ENCODE peak calls at places on chromosomes 2 and 18, in seven cellular contexts. Z, H, L, O, A, M and N are unnamed samples.

GRCh38 chr2:62238236-62238635 is 42.3 kb downstream of the B3GNT2 start:
- DNase-seq in Z (no peak), H (no peak), L (peak), O (no peak), A (no peak), M (no peak), N (no peak)

GRCh38 chr2:143489135-143489534 is 359.9 kb downstream of the ARHGAP15 start:
- DNase-seq in Z (no peak), H (no peak), L (no peak), O (no peak), A (no peak), M (no peak), N (no peak)

GRCh38 chr18:61998957-61999356 is 106.2 kb upstream of the RNF152 start:
- DNase-seq in Z (no peak), H (no peak), L (no peak), O (no peak), A (peak), M (no peak), N (no peak)

GRCh38 chr18:24219561-24220317 is 80.9 kb downstream of the CABYR start:
- DNase-seq in Z (no peak), H (no peak), L (no peak), O (no peak), A (no peak), M (no peak), N (no peak)

GRCh38 chr2:36433311-36434217 is 78.0 kb downstream of the CRIM1 start:
- DNase-seq in Z (no peak), H (no peak), L (no peak), O (peak), A (no peak), M (no peak), N (no peak)

GRCh38 chr2:30385327-30385726 is 61.7 kb upstream of the LCLAT1 start:
- DNase-seq in Z (no peak), H (peak), L (peak), O (no peak), A (no peak), M (no peak), N (no peak)

GRCh38 chr2:109021895-109022300 is 32.9 kb upstream of the EDAR start:
- DNase-seq in Z (no peak), H (no peak), L (no peak), O (peak), A (no peak), M (no peak), N (no peak)

GRCh38 chr2:86492057-86492456 is 50.9 kb downstream of the KDM3A start:
- DNase-seq in Z (no peak), H (no peak), L (no peak), O (peak), A (no peak), M (no peak), N (no peak)

GRCh38 chr2:222769941-222770340 is 90.9 kb upstream of the ACSL3 start:
- DNase-seq in Z (no peak), H (no peak), L (no peak), O (no peak), A (no peak), M (no peak), N (no peak)

GRCh38 chr2:196278491-196278911 is 107.1 kb upstream of the STK17B start:
- DNase-seq in Z (no peak), H (no peak), L (no peak), O (no peak), A (no peak), M (no peak), N (no peak)

GRCh38 chr2:236955675-236956618 is 129.7 kb upstream of the COPS8 start:
- DNase-seq in Z (no peak), H (peak), L (no peak), O (peak), A (no peak), M (no peak), N (no peak)

GRCh38 chr18:77635858-77636257 is 386.2 kb downstream of the GALR1 start:
- DNase-seq in Z (no peak), H (no peak), L (no peak), O (no peak), A (no peak), M (no peak), N (no peak)

GRCh38 chr18:77632738-77633137 is 383.1 kb downstream of the GALR1 start:
- DNase-seq in Z (no peak), H (no peak), L (no peak), O (no peak), A (no peak), M (no peak), N (no peak)

GRCh38 chr18:77634495-77634894 is 384.8 kb downstream of the GALR1 start:
- DNase-seq in Z (no peak), H (no peak), L (no peak), O (no peak), A (no peak), M (no peak), N (no peak)

DNA sequence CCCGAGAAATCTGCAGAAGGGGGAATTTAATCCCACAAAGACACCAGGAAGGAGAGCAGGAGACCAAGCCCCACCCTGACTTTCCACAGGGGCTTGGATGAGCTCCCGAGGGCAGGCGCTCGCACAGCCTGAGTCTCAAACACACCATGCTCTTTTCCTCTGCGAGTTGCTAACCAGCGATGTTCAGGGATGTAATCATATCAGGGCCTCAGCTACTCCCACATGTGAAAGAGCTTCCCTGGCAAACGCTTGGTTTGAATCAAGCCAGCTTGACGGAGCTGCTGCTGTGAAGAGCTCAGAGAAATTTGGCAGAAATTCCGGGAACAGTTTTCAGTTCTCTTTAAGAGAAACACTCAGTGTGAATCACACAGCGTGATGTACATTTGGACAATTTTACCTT is 385.8 kb downstream of the GALR1 start:
- DNase-seq in Z (no peak), H (no peak), L (no peak), O (no peak), A (no peak), M (no peak), N (no peak)
- H3K9ac ChIP-seq in Z (no peak), H (no peak), L (no peak), O (no peak), A (no peak), M (no peak), N (no peak)

GRCh38 chr2:136008205-136008865 is 22.9 kb upstream of the DARS1 start:
- DNase-seq in Z (no peak), H (no peak), L (no peak), O (no peak), A (no peak), M (no peak), N (no peak)
- TF ChIP-seq YY1 in Z (no peak), H (no peak), L (no peak), O (no peak), A (no peak), M (no peak), N (no peak)

DNA sequence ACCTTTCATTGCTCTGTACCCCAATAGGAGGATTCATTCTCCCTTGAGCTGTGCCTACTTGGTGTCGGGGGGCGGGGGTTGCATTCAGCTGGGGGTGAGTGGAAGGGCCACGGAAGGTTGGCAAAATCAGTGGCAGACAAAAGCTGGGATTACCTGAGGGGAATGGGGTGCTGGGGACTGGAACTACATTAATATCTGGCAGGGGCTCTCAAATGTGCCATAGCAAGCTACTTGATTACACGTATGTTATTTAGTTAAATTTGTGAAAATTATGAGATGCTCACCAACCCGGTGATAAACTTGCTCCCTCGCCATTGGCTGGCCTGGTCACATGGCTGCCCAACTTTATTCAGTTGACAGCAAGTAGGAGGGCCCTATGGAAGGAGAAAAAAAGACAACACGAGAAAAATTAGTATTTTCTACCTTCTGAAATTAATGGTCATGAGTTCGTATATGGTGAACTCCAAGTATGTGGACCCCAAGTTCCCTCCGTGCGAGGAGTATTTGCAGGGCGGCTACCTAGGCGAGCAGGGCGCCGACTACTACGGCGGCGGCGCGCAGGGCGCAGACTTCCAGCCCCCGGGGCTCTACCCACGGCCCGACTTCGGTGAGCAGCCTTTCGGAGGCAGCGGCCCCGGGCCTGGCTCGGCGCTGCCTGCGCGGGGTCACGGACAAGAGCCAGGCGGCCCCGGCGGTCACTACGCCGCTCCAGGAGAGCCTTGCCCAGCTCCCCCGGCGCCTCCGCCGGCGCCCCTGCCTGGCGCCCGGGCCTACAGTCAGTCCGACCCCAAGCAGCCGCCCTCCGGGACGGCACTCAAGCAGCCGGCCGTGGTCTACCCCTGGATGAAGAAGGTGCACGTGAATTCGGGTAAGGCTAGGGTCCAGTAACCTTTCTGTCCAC is at the start of gene HOXD4:
- DNase-seq in Z (no peak), H (no peak), L (peak), O (no peak), A (no peak), M (no peak), N (no peak)
- H3K4me3 ChIP-seq in Z (no peak), H (no peak), L (no peak), O (no peak), A (no peak), M (no peak), N (peak)

DNA sequence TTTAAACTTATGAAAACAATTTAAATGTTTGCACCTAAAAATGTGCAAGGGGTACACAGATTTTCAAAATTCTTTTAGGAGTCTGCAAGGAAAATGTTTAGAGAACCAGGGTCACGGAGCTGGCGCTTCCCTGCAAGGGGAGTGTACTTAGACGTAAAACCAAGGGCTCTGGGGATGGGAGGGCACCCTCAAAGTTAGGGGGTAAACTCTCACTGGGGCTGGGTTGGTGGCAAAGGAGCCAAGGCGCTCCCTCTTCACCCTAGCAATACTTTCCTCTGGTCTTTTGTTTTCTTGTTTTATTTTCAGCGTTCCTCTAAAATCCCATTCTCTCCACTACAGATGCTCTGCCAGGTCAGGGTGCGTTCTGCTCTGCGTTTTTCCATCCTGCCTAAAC is 20.0 kb downstream of the TMEM247 start:
- DNase-seq in Z (no peak), H (no peak), L (no peak), O (no peak), A (peak), M (no peak), N (no peak)
- H3K9ac ChIP-seq in Z (peak), H (peak), L (no peak), O (no peak), A (peak), M (peak), N (no peak)

DNA sequence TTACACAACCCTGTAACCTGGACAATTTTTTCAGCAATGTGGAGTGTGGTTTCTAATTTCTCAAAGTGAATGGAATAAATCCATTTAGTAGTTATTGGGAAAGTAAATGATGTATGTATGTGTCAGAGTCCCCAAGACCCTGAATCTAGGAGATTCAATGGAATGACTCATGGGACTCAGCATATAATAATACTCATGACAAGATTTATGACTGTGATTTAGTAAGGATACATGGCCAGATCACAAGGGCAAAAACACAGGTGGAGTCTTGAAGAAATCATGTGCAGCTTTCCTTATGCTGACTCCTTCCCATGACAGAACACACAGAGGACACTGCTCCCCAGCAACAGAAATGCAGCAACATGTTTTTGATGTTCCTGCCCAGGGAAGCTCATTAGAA is 1877.7 kb upstream of the LRRTM1 start:
- DNase-seq in Z (no peak), H (no peak), L (no peak), O (no peak), A (no peak), M (no peak), N (no peak)
- TF ChIP-seq YY1 in Z (no peak), H (no peak), L (no peak), O (no peak), A (no peak), M (no peak), N (no peak)

DNA sequence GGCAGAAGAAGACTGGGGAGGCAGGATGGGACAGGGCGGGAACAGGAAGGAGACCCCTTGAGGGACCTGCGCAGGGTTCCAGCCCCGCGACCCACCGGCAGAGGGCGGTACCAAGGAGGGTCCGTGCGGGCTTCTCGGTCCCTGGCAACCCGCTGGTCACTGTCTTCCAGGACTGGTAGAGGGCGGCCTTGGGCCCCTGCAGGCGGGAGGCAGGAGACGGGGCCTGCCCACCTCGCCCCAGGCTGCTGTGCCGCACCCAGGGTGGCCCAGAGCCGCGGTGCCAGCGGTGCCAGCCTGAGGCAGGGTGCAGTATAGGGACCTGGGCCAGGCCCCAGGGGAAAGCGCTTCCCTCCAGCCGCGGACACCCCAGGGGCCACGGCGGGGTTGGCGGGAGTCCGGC is 34.5 kb downstream of the NEURL3 start:
- DNase-seq in Z (no peak), H (peak), L (peak), O (no peak), A (peak), M (no peak), N (no peak)
- H3K4me3 ChIP-seq in Z (no peak), H (no peak), L (no peak), O (no peak), A (no peak), M (no peak), N (no peak)

GRCh38 chr2:55107428-55107827 is 57.2 kb upstream of the RTN4 start:
- DNase-seq in Z (no peak), H (no peak), L (no peak), O (no peak), A (peak), M (no peak), N (no peak)
- H3K9ac ChIP-seq in Z (no peak), H (no peak), L (no peak), O (no peak), A (peak), M (no peak), N (no peak)

DNA sequence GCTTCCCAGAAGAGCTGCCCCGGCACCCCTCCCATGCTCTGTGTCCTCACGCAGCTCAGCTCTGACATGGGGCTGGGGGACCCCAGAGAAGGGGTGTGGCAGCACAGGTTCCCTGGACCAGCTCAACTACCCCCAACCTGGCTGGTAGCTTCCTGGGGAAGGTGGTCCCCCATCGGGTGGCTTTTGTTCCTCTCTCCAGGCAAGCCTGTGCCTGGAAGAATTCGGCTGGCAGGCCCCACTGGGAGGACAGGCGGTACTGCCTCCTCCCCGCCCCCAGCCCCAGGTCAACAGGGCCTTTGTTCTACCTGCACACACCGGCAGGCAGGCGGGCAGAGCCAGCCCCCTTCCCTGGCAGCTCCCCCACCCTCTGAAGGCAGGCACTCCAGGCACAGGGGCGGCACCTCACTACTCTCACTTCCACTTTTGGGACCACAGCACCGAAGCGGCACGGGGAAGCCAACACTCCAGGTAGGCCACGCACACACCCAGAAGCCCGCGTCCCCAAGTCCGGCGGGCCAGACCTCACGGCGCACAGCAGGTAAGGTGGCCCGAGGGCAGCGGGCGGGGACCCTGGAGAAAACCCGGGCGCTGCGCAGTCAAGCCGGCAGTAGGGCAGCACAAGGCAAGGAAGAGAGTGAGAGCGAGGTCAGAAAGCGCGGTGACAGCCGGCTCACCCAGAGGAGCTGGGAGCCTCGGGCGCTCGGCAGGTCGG is 1.3 kb downstream of the HS6ST1 start:
- DNase-seq in Z (no peak), H (no peak), L (peak), O (peak), A (peak), M (peak), N (no peak)
- TF ChIP-seq YY1 in Z (no peak), H (no peak), L (no peak), O (no peak), A (no peak), M (no peak), N (no peak)

GRCh38 chr2:69831354-69831905 is 2.0 kb downstream of the GMCL1 start:
- DNase-seq in Z (no peak), H (no peak), L (no peak), O (peak), A (no peak), M (no peak), N (no peak)
- H3K4me3 ChIP-seq in Z (no peak), H (peak), L (no peak), O (peak), A (no peak), M (peak), N (no peak)

GRCh38 chr2:240448387-240449274 is 13.2 kb downstream of the GPC1 start:
- DNase-seq in Z (no peak), H (no peak), L (no peak), O (no peak), A (no peak), M (no peak), N (no peak)

GRCh38 chr2:240451791-240452470 is 16.5 kb downstream of the GPC1 start:
- DNase-seq in Z (no peak), H (no peak), L (no peak), O (no peak), A (no peak), M (no peak), N (no peak)

GRCh38 chr2:240451108-240451611 is 15.7 kb downstream of the GPC1 start:
- DNase-seq in Z (no peak), H (no peak), L (no peak), O (no peak), A (no peak), M (no peak), N (no peak)

GRCh38 chr2:240449764-240450531 is 14.5 kb downstream of the GPC1 start:
- DNase-seq in Z (no peak), H (no peak), L (no peak), O (no peak), A (no peak), M (no peak), N (no peak)

GRCh38 chr2:240450532-240451107 is 15.2 kb downstream of the GPC1 start:
- DNase-seq in Z (no peak), H (no peak), L (no peak), O (no peak), A (no peak), M (no peak), N (no peak)
- H3K9ac ChIP-seq in Z (no peak), H (no peak), L (no peak), O (no peak), A (no peak), M (no peak), N (peak)